ENCODE peak calls at places on chromosomes 7 and 10, in eight cellular contexts. O, T, Y, Q, L, S, D and E are unnamed samples. For H3K4me1, the result is how much of the 10 kb centered on the place peaks cover.

GRCh38 chr10:124520553-124521428 is 59.2 kb downstream of the LHPP start:
- DNase-seq in D (peak), Q (no peak), L (peak), O (no peak), S (no peak), Y (no peak), T (no peak), E (no peak)

GRCh38 chr10:34598972-34599371 is 216.1 kb downstream of the PARD3 start:
- DNase-seq in O (no peak), Q (no peak), T (no peak), L (peak), S (no peak), D (no peak), Y (no peak), E (no peak)

GRCh38 chr7:20131776-20132175 is 85.4 kb downstream of the MACC1 start:
- DNase-seq in Q (no peak), Y (no peak), T (no peak), S (no peak), D (no peak), O (no peak), L (no peak), E (no peak)

GRCh38 chr7:2116086-2116810 is 116.5 kb downstream of the MAD1L1 start:
- DNase-seq in S (peak), O (no peak), T (no peak), D (no peak), Y (peak), Q (no peak), L (peak), E (no peak)

GRCh38 chr10:22959292-22959691 is 31.4 kb downstream of the ARMC3 start:
- DNase-seq in S (no peak), T (no peak), Y (no peak), O (no peak), L (no peak), Q (no peak), D (no peak), E (no peak)

GRCh38 chr7:112449353-112449752 is 907 bp upstream of the IFRD1 start:
- DNase-seq in T (peak), D (no peak), Q (peak), L (peak), Y (peak), O (no peak), S (peak), E (peak)

GRCh38 chr10:91901784-91902677 is 7.3 kb downstream of the FGFBP3 start:
- DNase-seq in L (peak), O (no peak), T (no peak), Q (no peak), S (peak), Y (peak), D (no peak), E (peak)

GRCh38 chr10:46175831-46176230 is 111.0 kb upstream of the ANTXRL start:
- DNase-seq in O (no peak), T (no peak), D (no peak), L (no peak), S (no peak), Q (no peak), Y (no peak), E (no peak)

GRCh38 chr10:59877191-59877671 is 29.1 kb downstream of the CCDC6 start:
- DNase-seq in L (peak), D (no peak), S (no peak), Q (no peak), O (no peak), T (no peak), Y (no peak), E (no peak)

GRCh38 chr10:119501690-119502089 is 40.8 kb downstream of the RGS10 start:
- DNase-seq in D (no peak), Q (peak), T (no peak), O (no peak), Y (no peak), S (no peak), L (no peak), E (peak)

GRCh38 chr7:29587195-29587808 is 23.7 kb downstream of the PRR15 start:
- DNase-seq in Y (no peak), D (no peak), L (no peak), O (no peak), Q (no peak), T (no peak), S (no peak), E (no peak)

GRCh38 chr7:3068568-3068967 is 24.9 kb upstream of the CARD11 start:
- DNase-seq in Q (no peak), T (no peak), S (no peak), Y (no peak), D (no peak), O (no peak), L (no peak), E (no peak)

GRCh38 chr10:62336404-62336803 is 37.8 kb upstream of the ZNF365 start:
- DNase-seq in D (no peak), Y (peak), L (no peak), T (no peak), O (no peak), Q (no peak), S (no peak), E (no peak)

GRCh38 chr10:112845145-112845544 is 104.9 kb upstream of the TCF7L2 start:
- DNase-seq in S (no peak), O (no peak), L (no peak), T (no peak), Y (no peak), D (no peak), Q (no peak), E (no peak)

GRCh38 chr10:77744249-77744648 is 106.6 kb upstream of the KCNMA1 start:
- DNase-seq in T (no peak), S (no peak), O (no peak), L (no peak), D (no peak), Q (no peak), Y (peak), E (no peak)

GRCh38 chr10:119620241-119620753 is 23.5 kb upstream of the TIAL1 start:
- DNase-seq in D (no peak), Q (no peak), S (no peak), L (peak), O (no peak), T (no peak), Y (peak), E (no peak)

GRCh38 chr7:27346531-27347260 is 104.1 kb downstream of the EVX1 start:
- DNase-seq in L (peak), D (no peak), O (no peak), S (peak), T (no peak), Q (peak), Y (peak), E (no peak)

GRCh38 chr7:159008055-159008405 is 136.6 kb downstream of the VIPR2 start:
- DNase-seq in D (no peak), O (no peak), T (no peak), S (no peak), L (no peak), Q (no peak), Y (no peak), E (no peak)

GRCh38 chr7:23239709-23240108 is 6.9 kb upstream of the GPNMB start:
- DNase-seq in T (no peak), S (no peak), Y (no peak), Q (no peak), L (no peak), D (no peak), O (no peak), E (no peak)

GRCh38 chr7:134891262-134892001 is 94.9 kb upstream of the AGBL3 start:
- DNase-seq in S (peak), L (peak), O (peak), T (no peak), Q (peak), D (peak), Y (peak), E (no peak)

GRCh38 chr7:44223362-44224114 is 22.8 kb downstream of the YKT6 start:
- DNase-seq in S (no peak), T (no peak), Y (no peak), O (no peak), Q (peak), D (peak), L (no peak), E (no peak)

GRCh38 chr7:74040101-74040790 is 12.3 kb downstream of the ELN start:
- DNase-seq in Y (no peak), O (no peak), T (no peak), D (no peak), S (no peak), Q (no peak), L (no peak), E (no peak)

GRCh38 chr7:108093903-108094302 is 36.3 kb downstream of the LAMB4 start:
- DNase-seq in Y (no peak), O (no peak), D (no peak), L (peak), Q (no peak), T (no peak), S (no peak), E (no peak)

GRCh38 chr10:117449636-117450035 is 74.4 kb upstream of the PDZD8 start:
- DNase-seq in Y (no peak), S (peak), T (no peak), L (no peak), D (no peak), Q (peak), O (no peak), E (no peak)

GRCh38 chr7:99563650-99564049 is 5.2 kb downstream of the ZNF655 start:
- DNase-seq in Y (no peak), T (no peak), L (peak), D (no peak), O (no peak), Q (no peak), S (no peak), E (no peak)

GRCh38 chr10:71816931-71817631 is 34.0 kb downstream of the PSAP start:
- DNase-seq in Q (peak), Y (no peak), T (no peak), O (no peak), S (no peak), L (no peak), D (peak), E (no peak)

GRCh38 chr10:5354068-5354467 is 10.7 kb upstream of the UCN3 start:
- DNase-seq in Q (no peak), L (no peak), D (no peak), O (no peak), T (no peak), S (no peak), Y (no peak), E (no peak)

DNA sequence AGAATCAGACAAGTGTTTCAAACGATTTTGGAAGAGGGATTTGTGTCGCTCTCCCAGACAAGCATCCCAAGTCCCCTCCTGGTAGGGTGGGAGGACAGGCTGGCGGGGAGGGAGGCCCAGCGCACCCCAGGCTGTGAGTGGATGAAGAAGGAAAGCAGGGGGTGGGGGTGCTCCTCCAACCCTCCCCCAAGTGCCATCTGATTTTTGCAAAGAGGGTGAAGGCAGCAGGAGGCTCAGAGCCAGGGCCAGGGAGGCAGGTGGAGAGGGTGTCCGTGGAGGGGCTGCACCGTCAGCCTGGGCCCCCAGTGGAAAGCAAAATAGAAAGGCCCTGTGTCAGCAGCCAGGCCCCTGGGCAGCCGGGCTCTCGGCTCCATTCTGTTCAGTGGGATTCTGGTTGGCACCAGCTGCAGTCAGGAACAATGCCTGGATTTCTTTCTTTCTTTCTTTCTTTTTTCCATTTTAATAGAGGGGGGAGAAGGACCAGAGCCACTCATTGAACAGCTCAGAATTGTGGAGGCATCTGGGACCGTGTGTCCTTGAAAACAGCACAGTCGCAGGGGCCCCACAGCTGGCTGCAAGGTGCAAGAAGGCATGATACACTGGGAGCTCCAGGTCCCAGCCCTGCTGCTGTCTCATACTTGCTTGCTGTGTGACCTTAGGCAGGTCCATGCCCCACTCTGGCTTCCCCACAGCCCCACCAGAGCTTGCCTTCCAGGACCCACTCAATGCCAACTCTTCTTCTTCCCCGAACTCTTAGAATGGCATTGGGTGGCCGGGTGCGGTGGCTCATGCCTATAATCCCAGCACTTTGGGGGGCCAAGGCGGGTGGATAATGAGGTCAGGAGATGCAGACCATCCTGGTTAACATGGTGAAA is 7.1 kb upstream of the ZMIZ1 start:
- DNase-seq in T (no peak), S (no peak), Q (peak), L (no peak), D (no peak), Y (no peak), O (peak), E (no peak)
- H3K27ac ChIP-seq in T (no peak), S (no peak), Q (no peak), L (no peak), D (no peak), Y (no peak), O (no peak), E (no peak)

GRCh38 chr10:17736223-17736622 is 15.8 kb upstream of the TMEM236 start:
- DNase-seq in T (no peak), Y (no peak), L (no peak), D (no peak), S (no peak), O (no peak), Q (no peak), E (no peak)

GRCh38 chr10:17737021-17737965 is 14.7 kb upstream of the TMEM236 start:
- DNase-seq in T (no peak), O (no peak), S (no peak), Q (no peak), D (peak), Y (peak), L (peak), E (peak)

GRCh38 chr10:17735166-17735941 is 16.6 kb upstream of the TMEM236 start:
- DNase-seq in Q (peak), Y (no peak), L (no peak), S (no peak), T (no peak), O (no peak), D (no peak), E (no peak)

GRCh38 chr10:17733620-17734019 is 18.4 kb upstream of the TMEM236 start:
- DNase-seq in D (no peak), S (no peak), L (no peak), T (no peak), Q (no peak), Y (no peak), O (no peak), E (no peak)

GRCh38 chr10:17734432-17735110 is 17.4 kb upstream of the TMEM236 start:
- DNase-seq in Y (no peak), L (no peak), T (no peak), D (no peak), O (no peak), S (no peak), Q (no peak), E (no peak)
- H3K4me1 ChIP-seq in Y (under half), L (under half), T (under half), D (under half), O (under half), S (under half), Q (under half), E (under half)

GRCh38 chr7:149205690-149206381 is 10.5 kb downstream of the ZNF282 start:
- DNase-seq in S (no peak), L (no peak), Y (no peak), O (no peak), D (no peak), T (no peak), Q (no peak), E (no peak)

GRCh38 chr7:149214020-149214720 is 18.8 kb downstream of the ZNF282 start:
- DNase-seq in O (no peak), S (no peak), Y (no peak), D (no peak), L (no peak), T (no peak), Q (no peak), E (no peak)

GRCh38 chr7:149207324-149208035 is 12.1 kb downstream of the ZNF282 start:
- DNase-seq in T (no peak), L (no peak), S (no peak), Q (no peak), Y (no peak), D (no peak), O (no peak), E (no peak)

GRCh38 chr7:149209518-149210269 is 14.3 kb downstream of the ZNF282 start:
- DNase-seq in Y (peak), D (peak), S (peak), O (no peak), L (peak), T (peak), Q (no peak), E (peak)

GRCh38 chr7:149210551-149210950 is 15.2 kb downstream of the ZNF282 start:
- DNase-seq in L (no peak), O (no peak), S (no peak), Y (no peak), Q (no peak), D (no peak), T (no peak), E (no peak)
- H3K27ac ChIP-seq in L (no peak), O (no peak), S (no peak), Y (no peak), Q (no peak), D (no peak), T (no peak), E (no peak)

DNA sequence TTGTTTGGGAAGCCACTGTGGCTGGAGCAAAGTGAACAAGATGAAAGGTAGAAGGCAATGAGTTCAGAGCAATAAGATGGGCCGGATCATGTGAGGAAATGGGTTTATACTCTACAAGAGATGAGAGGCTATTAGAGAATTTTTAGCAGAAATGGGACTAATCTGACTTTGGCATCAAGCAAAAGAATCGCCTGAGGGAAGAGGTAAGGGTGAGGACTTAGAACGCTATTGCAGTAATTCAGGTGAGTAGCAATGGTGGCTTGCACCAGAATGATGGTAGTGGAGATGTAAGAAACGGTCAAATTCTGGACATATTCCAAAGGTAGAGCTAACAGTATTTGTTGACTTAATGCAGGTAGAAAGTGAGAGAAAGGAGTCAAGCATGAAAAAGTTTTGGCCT is 29.5 kb upstream of the AKAP9 start:
- DNase-seq in T (no peak), O (no peak), L (no peak), Y (no peak), Q (no peak), S (no peak), D (no peak), E (no peak)
- H3K4me1 ChIP-seq in T (under half), O (under half), L (under half), Y (under half), Q (under half), S (under half), D (under half), E (under half)

GRCh38 chr7:946256-946996 is 8.1 kb downstream of the ADAP1 start:
- DNase-seq in Y (no peak), O (no peak), L (no peak), T (no peak), S (no peak), Q (peak), D (no peak), E (no peak)
- H3K27ac ChIP-seq in Y (peak), O (no peak), L (no peak), T (no peak), S (peak), Q (no peak), D (no peak), E (no peak)

DNA sequence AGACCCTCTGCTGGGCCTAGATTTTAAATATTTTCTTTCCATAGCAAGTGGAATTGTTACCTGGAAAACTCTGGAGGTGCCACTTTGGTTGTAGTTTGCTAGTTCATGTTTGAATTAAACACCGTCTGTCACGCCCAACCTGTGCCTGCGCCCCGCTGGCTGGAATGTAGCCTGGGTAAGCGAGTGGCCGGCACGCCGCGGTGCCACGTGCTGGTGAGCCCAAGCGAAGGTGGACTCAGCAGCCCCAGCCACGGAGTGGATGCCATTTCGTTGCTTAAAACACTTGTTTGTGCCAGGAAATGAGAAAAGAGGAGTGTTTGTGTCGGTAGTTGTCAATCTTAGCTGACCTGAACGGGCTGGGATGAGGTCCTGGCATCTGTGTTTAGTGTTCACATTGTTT is 2.7 kb downstream of the GET4 start:
- DNase-seq in S (no peak), T (no peak), Y (no peak), O (no peak), Q (no peak), D (no peak), L (no peak), E (no peak)
- H3K4me1 ChIP-seq in S (under half), T (under half), Y (under half), O (half or more), Q (under half), D (under half), L (under half), E (under half)

GRCh38 chr7:127995157-127995865 is 35.9 kb downstream of the LRRC4 start:
- DNase-seq in T (no peak), Y (no peak), S (no peak), Q (no peak), L (peak), D (no peak), O (no peak), E (no peak)
- H3K27ac ChIP-seq in T (no peak), Y (no peak), S (no peak), Q (no peak), L (peak), D (peak), O (no peak), E (no peak)